ENCODE peak calls at places on chromosomes 16 and 17, in six cellular contexts. Z is upper lobe of left lung, O is HepG2, M is HCT116, Y is GM12878, T is K562. C is an unnamed sample.

GRCh38 chr17:81511800-81512559 is 619 bp downstream of the ACTG1 start:
- ATAC-seq in Z (no peak), O (no peak), M (peak; percentile 1), Y (no peak), T (peak; percentile 6), C (peak; percentile 23)

GRCh38 chr17:82840431-82840831 is 609 bp upstream of the ZNF750 start:
- ATAC-seq in Z (no peak), O (no peak), M (no peak), Y (no peak), T (no peak), C (no peak)

GRCh38 chr16:67483731-67484525 is 581 bp upstream of the AGRP start:
- ATAC-seq in Z (no peak), O (no peak), M (no peak), Y (no peak), T (no peak), C (no peak)

GRCh38 chr17:39754958-39755549 is 17.3 kb downstream of the GRB7 start:
- ATAC-seq in Z (no peak), O (peak; percentile 17), M (no peak), Y (no peak), T (no peak), C (no peak)

GRCh38 chr16:77660311-77660710 is 62.0 kb upstream of the NUDT7 start:
- ATAC-seq in Z (peak; percentile 38), O (peak; percentile 84), M (peak; percentile 74), Y (no peak), T (peak; percentile 47), C (no peak)

GRCh38 chr17:27466748-27467375 is 10.6 kb downstream of the KSR1 start:
- ATAC-seq in Z (peak; percentile 58), O (no peak), M (no peak), Y (peak; percentile 79), T (peak; percentile 60), C (peak; percentile 31)

GRCh38 chr16:71507061-71507460 is 17.9 kb upstream of the ZNF19 start:
- ATAC-seq in Z (no peak), O (no peak), M (no peak), Y (no peak), T (no peak), C (no peak)

GRCh38 chr17:82888583-82889495 is 49.0 kb upstream of the ZNF750 start:
- ATAC-seq in Z (peak; percentile 38), O (peak; percentile 62), M (peak; percentile 31), Y (no peak), T (no peak), C (no peak)

GRCh38 chr17:45739786-45740185 is 44.3 kb upstream of the CRHR1 start:
- ATAC-seq in Z (no peak), O (no peak), M (no peak), Y (no peak), T (no peak), C (no peak)

GRCh38 chr17:56679148-56679766 is 85.8 kb downstream of the NOG start:
- ATAC-seq in Z (peak; percentile 72), O (peak; percentile 87), M (peak; percentile 80), Y (peak; percentile 67), T (peak; percentile 77), C (no peak)

GRCh38 chr16:50271148-50272041 is 5.0 kb downstream of the ADCY7 start:
- ATAC-seq in Z (no peak), O (peak; percentile 75), M (no peak), Y (no peak), T (peak; percentile 28), C (no peak)

GRCh38 chr17:59406808-59407381 is 75.4 kb downstream of the YPEL2 start:
- ATAC-seq in Z (peak; percentile 60), O (peak; percentile 68), M (no peak), Y (no peak), T (no peak), C (peak; percentile 31)

GRCh38 chr17:3740611-3741073 is 16.9 kb downstream of the HASPIN start:
- ATAC-seq in Z (peak; percentile 33), O (peak; percentile 20), M (no peak), Y (peak; percentile 54), T (no peak), C (no peak)

GRCh38 chr17:40540448-40540847 is 24.8 kb downstream of the CCR7 start:
- ATAC-seq in Z (no peak), O (no peak), M (no peak), Y (no peak), T (no peak), C (no peak)

GRCh38 chr16:5706206-5706605 is 608.6 kb upstream of the EEF2KMT start:
- ATAC-seq in Z (no peak), O (no peak), M (no peak), Y (no peak), T (no peak), C (no peak)

GRCh38 chr17:80743181-80743771 is 198.6 kb downstream of the RPTOR start:
- ATAC-seq in Z (peak; percentile 31), O (peak; percentile 25), M (no peak), Y (no peak), T (no peak), C (no peak)

GRCh38 chr16:55955845-55956244 is 80.7 kb upstream of the CES5A start:
- ATAC-seq in Z (peak; percentile 40), O (no peak), M (no peak), Y (no peak), T (no peak), C (no peak)

GRCh38 chr17:65994114-65994513 is 197.8 kb downstream of the CEP112 start:
- ATAC-seq in Z (no peak), O (no peak), M (no peak), Y (no peak), T (no peak), C (no peak)

GRCh38 chr17:10516638-10517037 is 1.7 kb downstream of the MYH1 start:
- ATAC-seq in Z (no peak), O (no peak), M (no peak), Y (no peak), T (no peak), C (no peak)

GRCh38 chr17:10512856-10513255 is 5.5 kb downstream of the MYH1 start:
- ATAC-seq in Z (no peak), O (no peak), M (no peak), Y (no peak), T (no peak), C (no peak)

GRCh38 chr17:10513284-10514067 is 4.9 kb downstream of the MYH1 start:
- ATAC-seq in Z (peak; percentile 66), O (no peak), M (peak; percentile 58), Y (no peak), T (no peak), C (no peak)

GRCh38 chr17:10518271-10519037 is at the start of gene MYH1:
- ATAC-seq in Z (no peak), O (no peak), M (no peak), Y (no peak), T (no peak), C (no peak)

DNA sequence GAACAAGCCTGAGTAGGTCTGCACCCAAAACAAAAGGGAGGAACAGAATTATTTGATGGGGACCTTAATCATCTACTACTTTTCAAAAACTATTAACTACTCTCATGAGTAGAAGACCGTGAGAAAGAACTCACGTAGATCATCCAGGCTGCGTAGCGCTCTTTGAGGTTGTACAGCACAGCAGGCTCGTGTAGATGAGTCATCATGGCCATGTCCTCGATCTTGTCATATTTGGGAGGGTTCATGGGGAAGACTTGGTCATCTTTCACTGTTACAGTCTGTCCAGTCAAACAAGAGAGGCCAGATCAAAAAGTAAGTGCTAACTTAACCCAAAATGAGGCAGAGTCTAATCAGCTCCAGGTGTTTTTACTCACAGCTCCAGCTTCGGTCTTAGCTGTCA is 2.3 kb downstream of the MYH1 start:
- ATAC-seq in Z (no peak), O (no peak), M (no peak), Y (no peak), T (no peak), C (no peak)
- H3K4me3 ChIP-seq in Z (no peak overlapping the region), O (no peak overlapping the region), M (no peak overlapping the region), Y (no peak overlapping the region), T (no peak overlapping the region), C (no peak overlapping the region)

DNA sequence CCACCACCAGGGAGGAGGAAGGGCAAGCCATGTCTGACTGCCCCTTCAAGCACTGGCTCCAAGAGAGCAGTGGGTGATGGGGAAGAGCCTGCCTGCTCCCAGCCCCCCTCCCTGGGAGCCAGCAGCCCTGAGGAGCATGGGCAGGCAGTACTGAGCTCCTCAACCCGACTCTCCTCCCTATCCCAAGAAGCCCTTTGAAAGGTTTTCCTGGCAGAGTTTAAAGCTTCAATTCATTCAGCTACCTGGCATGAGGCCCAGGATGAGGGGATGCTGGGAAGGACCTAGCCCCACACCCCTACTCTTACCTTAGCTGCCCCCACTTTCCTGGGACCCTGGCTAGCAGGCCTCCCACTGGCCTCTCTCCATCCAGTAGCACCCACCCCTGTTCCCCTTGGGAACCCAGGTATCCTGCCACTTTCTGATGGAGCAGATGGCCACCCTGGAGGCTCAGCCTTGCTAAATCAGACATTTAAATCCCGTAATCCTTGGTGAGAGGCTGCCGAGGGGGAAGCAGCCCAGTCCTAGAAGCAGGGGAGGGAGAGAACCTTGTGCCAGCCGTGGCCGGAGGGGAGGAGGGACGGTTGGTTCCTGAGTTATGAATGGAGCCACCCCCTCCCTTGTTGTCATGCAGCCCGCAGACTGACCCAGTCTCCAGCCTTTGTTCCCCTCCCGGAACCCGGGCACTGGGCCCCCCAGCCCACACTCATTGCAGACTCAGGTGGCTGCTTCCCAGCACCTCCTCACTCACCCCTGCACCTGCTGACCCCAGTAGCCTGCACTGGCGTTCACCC is 17.1 kb downstream of the ATP1B2 start:
- ATAC-seq in Z (no peak), O (no peak), M (no peak), Y (no peak), T (peak; percentile 28), C (no peak)
- TF ChIP-seq POLR2A in Z (no peak), O (no peak), M (no peak), Y (peak; percentile 69), T (no peak), C (no peak)

GRCh38 chr17:77174928-77175720 is 34.4 kb downstream of the SEC14L1 start:
- ATAC-seq in Z (no peak), O (no peak), M (no peak), Y (no peak), T (no peak), C (no peak)

GRCh38 chr17:77180503-77181330 is 39.9 kb downstream of the SEC14L1 start:
- ATAC-seq in Z (no peak), O (peak; percentile 99), M (no peak), Y (no peak), T (no peak), C (no peak)

GRCh38 chr17:77178050-77178449 is 37.3 kb downstream of the SEC14L1 start:
- ATAC-seq in Z (no peak), O (no peak), M (no peak), Y (no peak), T (no peak), C (no peak)

GRCh38 chr17:77178586-77178985 is 37.8 kb downstream of the SEC14L1 start:
- ATAC-seq in Z (no peak), O (no peak), M (no peak), Y (no peak), T (no peak), C (no peak)

GRCh38 chr17:77177002-77177401 is 36.2 kb downstream of the SEC14L1 start:
- ATAC-seq in Z (no peak), O (no peak), M (no peak), Y (no peak), T (no peak), C (no peak)
- TF ChIP-seq POLR2AphosphoS5 in Z (no peak), O (no peak), M (no peak), Y (no peak), T (no peak), C (no peak)

DNA sequence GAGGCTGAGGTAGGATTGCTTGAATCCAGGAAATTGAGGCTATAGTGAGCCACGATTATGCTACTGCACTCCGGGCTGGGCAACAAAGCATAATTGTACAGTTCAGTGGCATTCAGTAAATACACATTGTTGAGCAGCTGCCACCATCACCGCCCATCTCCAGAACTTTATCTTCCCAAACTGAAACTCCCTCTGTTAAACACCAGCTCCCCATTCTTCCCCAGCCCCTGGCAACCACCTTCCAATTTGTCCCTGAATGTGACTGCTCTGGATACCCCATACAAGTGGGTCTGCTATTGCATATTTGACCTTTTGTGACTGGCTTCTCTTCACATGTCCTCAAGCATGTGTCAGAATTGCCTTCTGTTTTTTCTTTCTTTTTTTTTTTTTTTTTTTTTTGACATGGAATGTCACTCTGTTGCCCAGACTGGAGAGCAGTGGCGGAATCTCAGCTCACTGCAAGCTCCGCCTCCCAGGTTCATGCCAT is 2.9 kb downstream of the RPL38 start:
- ATAC-seq in Z (no peak), O (no peak), M (no peak), Y (no peak), T (no peak), C (no peak)
- H3K4me3 ChIP-seq in Z (no peak overlapping the region), O (no peak overlapping the region), M (no peak overlapping the region), Y (peak overlapping the region; percentile 99), T (no peak overlapping the region), C (no peak overlapping the region)